ENCODE peak calls at places on chromosomes 11 and 22, in ten cellular contexts. B, R, L, Q, P, Z, Y, F, A and D are unnamed samples. For H3K27me3, the result is how much of the 10 kb centered on the place peaks cover.

GRCh38 chr11:119223856-119224255 is 17.7 kb downstream of the CBL start:
- DNase-seq in F (no peak), Z (no peak), Y (no peak), L (no peak), Q (no peak), A (no peak), R (no peak), B (no peak), P (no peak), D (no peak)

GRCh38 chr11:34300571-34301295 is 57.1 kb downstream of the ABTB2 start:
- DNase-seq in B (no peak), P (no peak), R (no peak), F (no peak), Q (no peak), L (no peak), Z (no peak), Y (no peak), A (no peak), D (no peak)

GRCh38 chr22:46604306-46604690 is 15.9 kb upstream of the GRAMD4 start:
- DNase-seq in A (peak), B (peak), P (no peak), F (peak), Q (peak), Y (no peak), R (peak), L (no peak), Z (no peak), D (peak)

GRCh38 chr22:49783926-49784629 is 43.6 kb downstream of the BRD1 start:
- DNase-seq in R (no peak), Y (no peak), Q (no peak), F (no peak), P (no peak), L (no peak), A (peak), B (no peak), Z (no peak), D (no peak)

GRCh38 chr11:23956586-23956985 is 540.3 kb upstream of the LUZP2 start:
- DNase-seq in A (no peak), B (no peak), P (no peak), R (no peak), F (no peak), Y (no peak), Q (no peak), Z (no peak), L (no peak), D (no peak)

GRCh38 chr11:11898648-11899047 is 56.9 kb downstream of the USP47 start:
- DNase-seq in Y (no peak), A (no peak), R (no peak), F (no peak), Q (no peak), B (no peak), P (no peak), L (no peak), Z (no peak), D (no peak)

GRCh38 chr22:26835929-26836528 is 178.6 kb downstream of the MIAT start:
- DNase-seq in P (no peak), Z (peak), B (no peak), Y (peak), F (peak), L (no peak), A (no peak), Q (peak), R (peak), D (no peak)

GRCh38 chr11:13247606-13248320 is 29.8 kb upstream of the BMAL1 start:
- DNase-seq in A (no peak), Y (no peak), B (no peak), L (no peak), P (no peak), R (no peak), F (no peak), Q (no peak), Z (no peak), D (no peak)

GRCh38 chr22:17884084-17884483 is 109.8 kb upstream of the BID start:
- DNase-seq in Z (no peak), Q (no peak), Y (peak), A (no peak), R (no peak), L (peak), P (no peak), B (no peak), F (no peak), D (no peak)

GRCh38 chr11:65047581-65048422 is 6.8 kb downstream of the SAC3D1 start:
- DNase-seq in Y (no peak), B (no peak), A (peak), L (no peak), Z (peak), F (peak), Q (no peak), R (no peak), P (peak), D (no peak)

GRCh38 chr11:79503028-79503427 is 62.2 kb upstream of the TENM4 start:
- DNase-seq in P (peak), Q (no peak), L (no peak), B (no peak), Y (no peak), Z (no peak), F (peak), R (no peak), A (no peak), D (no peak)

GRCh38 chr11:79506734-79507344 is 66.0 kb upstream of the TENM4 start:
- DNase-seq in F (no peak), L (no peak), Z (no peak), P (no peak), B (no peak), A (no peak), Y (no peak), Q (no peak), R (no peak), D (no peak)

GRCh38 chr11:79506124-79506523 is 65.3 kb upstream of the TENM4 start:
- DNase-seq in F (no peak), B (no peak), Y (no peak), P (no peak), Q (no peak), A (no peak), Z (no peak), L (no peak), R (no peak), D (no peak)

GRCh38 chr11:79510948-79511347 is 70.1 kb upstream of the TENM4 start:
- DNase-seq in Z (no peak), Y (no peak), A (no peak), P (no peak), L (no peak), R (no peak), Q (no peak), F (no peak), B (no peak), D (no peak)

DNA sequence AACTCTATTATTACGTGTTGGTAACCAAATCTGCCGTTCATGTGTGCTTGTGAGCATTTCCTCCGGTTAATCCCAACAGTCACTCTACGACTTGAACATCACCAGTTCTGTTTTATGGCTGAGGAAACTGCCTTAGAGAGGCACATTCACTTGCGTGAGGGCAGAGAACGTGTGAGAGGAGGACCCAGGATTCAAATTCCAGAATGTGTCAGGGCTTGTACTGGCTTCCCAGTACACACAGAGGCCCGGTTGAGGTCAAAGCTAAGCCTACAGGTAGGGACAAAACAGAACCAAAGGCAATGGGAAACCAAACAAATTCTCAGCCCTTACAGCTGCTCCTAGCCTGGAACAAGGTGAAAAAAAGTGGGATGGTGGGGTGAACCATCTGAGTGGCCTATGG is 66.9 kb upstream of the TENM4 start:
- DNase-seq in R (no peak), L (peak), P (no peak), A (no peak), B (no peak), F (no peak), Y (peak), Z (no peak), Q (no peak), D (no peak)
- H3K4me3 ChIP-seq in R (no peak), L (no peak), P (no peak), A (no peak), B (no peak), F (no peak), Y (no peak), Z (no peak), Q (no peak), D (no peak)

GRCh38 chr22:36413022-36413770 is 25.4 kb upstream of the MYH9 start:
- DNase-seq in Q (no peak), A (no peak), L (no peak), Z (no peak), R (no peak), B (no peak), Y (no peak), P (no peak), F (no peak), D (no peak)
- H3K27ac ChIP-seq in Q (no peak), A (no peak), L (no peak), Z (no peak), R (no peak), B (no peak), Y (no peak), P (no peak), F (no peak), D (no peak)

GRCh38 chr22:42275176-42275575 is 4.7 kb upstream of the TCF20 start:
- DNase-seq in R (no peak), L (no peak), A (no peak), F (no peak), Y (no peak), P (no peak), B (no peak), Q (no peak), Z (no peak), D (no peak)
- H3K27me3 ChIP-seq in R (under half), L (under half), A (under half), F (under half), Y (under half), P (under half), B (under half), Q (under half), Z (under half), D (under half)

GRCh38 chr11:75191330-75191717 is 40.4 kb downstream of the SLCO2B1 start:
- DNase-seq in R (no peak), B (no peak), Z (no peak), Q (no peak), F (no peak), Y (no peak), A (no peak), P (no peak), L (no peak), D (no peak)
- H3K4me3 ChIP-seq in R (no peak), B (no peak), Z (no peak), Q (no peak), F (no peak), Y (no peak), A (no peak), P (no peak), L (no peak), D (no peak)